ENCODE peak calls at places on chromosomes 6 and 20, in ten cellular contexts. V is cardiac muscle cell; R is heart left ventricle; D is tibial nerve; G is aorta; L is CD8-positive, alpha-beta memory T cell; Z is fibroblast of lung; N is lower lobe of right lung; F is ascending aorta; S is uterus. O is an unnamed sample. For H3K36me3, the result is how much of the 10 kb centered on the place peaks cover.

GRCh38 chr6:118748311-118749062 is 97.1 kb upstream of the CEP85L start:
- DNase-seq in V (no peak), R (no peak), D (no peak), G (no peak), L (no peak), Z (peak), N (no peak), F (no peak), S (no peak), O (peak)

GRCh38 chr6:31689249-31690110 is 8.6 kb upstream of the LY6G5C start:
- DNase-seq in V (no peak), R (no peak), D (no peak), G (no peak), L (no peak), Z (no peak), N (no peak), F (no peak), S (no peak), O (peak)

GRCh38 chr6:136788069-136788902 is 4.0 kb downstream of the MAP3K5 start:
- DNase-seq in V (no peak), R (no peak), D (no peak), G (no peak), L (no peak), Z (peak), N (no peak), F (no peak), S (no peak), O (no peak)

GRCh38 chr6:101276066-101276465 is 117.4 kb upstream of the GRIK2 start:
- DNase-seq in V (no peak), R (no peak), D (no peak), G (no peak), L (no peak), Z (no peak), N (no peak), F (no peak), S (no peak), O (no peak)

GRCh38 chr6:89145461-89145961 is 344 bp upstream of the PM20D2 start:
- DNase-seq in V (no peak), R (no peak), D (no peak), G (no peak), L (no peak), Z (peak), N (no peak), F (no peak), S (no peak), O (peak)

GRCh38 chr20:39534846-39535245 is 572.7 kb downstream of the DHX35 start:
- DNase-seq in V (no peak), R (no peak), D (no peak), G (no peak), L (no peak), Z (no peak), N (no peak), F (no peak), S (no peak), O (peak)

GRCh38 chr6:132907231-132907630 is 92.9 kb downstream of the RPS12 start:
- DNase-seq in V (no peak), R (no peak), D (no peak), G (no peak), L (no peak), Z (no peak), N (no peak), F (no peak), S (no peak), O (no peak)

GRCh38 chr20:31604567-31605030 is 490 bp upstream of the ID1 start:
- DNase-seq in V (peak), R (no peak), D (no peak), G (no peak), L (no peak), Z (no peak), N (no peak), F (no peak), S (no peak), O (peak)

GRCh38 chr6:167747152-167747427 is 79.6 kb upstream of the AFDN start:
- DNase-seq in V (no peak), R (no peak), D (no peak), G (no peak), L (no peak), Z (no peak), N (no peak), F (no peak), S (no peak), O (no peak)

GRCh38 chr20:57651977-57652864 is 32.0 kb upstream of the ZBP1 start:
- DNase-seq in V (no peak), R (peak), D (no peak), G (no peak), L (no peak), Z (no peak), N (peak), F (no peak), S (peak), O (peak)

GRCh38 chr6:33248643-33248931 is 23.1 kb downstream of the VPS52 start:
- DNase-seq in V (no peak), R (no peak), D (no peak), G (no peak), L (peak), Z (no peak), N (no peak), F (no peak), S (no peak), O (peak)
- H3K4me3 ChIP-seq in V (peak), R (peak), D (peak), G (peak), L (peak), Z (peak), N (peak), F (peak), S (peak), O (peak)

GRCh38 chr6:83921315-83921714 is 61.8 kb downstream of the CYB5R4 start:
- DNase-seq in V (no peak), R (no peak), D (no peak), G (no peak), L (no peak), Z (no peak), N (no peak), F (no peak), S (no peak), O (peak)
- H3K36me3 ChIP-seq in V (under half), R (under half), D (under half), G (under half), L (under half), Z (under half), N (under half), F (under half), S (under half), O (under half)

GRCh38 chr20:21767200-21767738 is 61.8 kb downstream of the PAX1 start:
- DNase-seq in V (no peak), R (no peak), D (no peak), G (no peak), L (no peak), Z (no peak), N (no peak), F (no peak), S (no peak), O (no peak)
- H3K4me3 ChIP-seq in V (no peak), R (no peak), D (no peak), G (no peak), L (no peak), Z (no peak), N (no peak), F (no peak), S (no peak), O (no peak)

GRCh38 chr6:159758031-159759001 is 3.5 kb upstream of the ACAT2 start:
- DNase-seq in V (no peak), R (no peak), D (no peak), G (no peak), L (no peak), Z (no peak), N (no peak), F (no peak), S (no peak), O (peak)
- H3K36me3 ChIP-seq in V (under half), R (under half), D (under half), G (under half), L (under half), Z (under half), N (half or more), F (under half), S (under half), O (under half)

GRCh38 chr6:166306378-166307081 is 1.7 kb downstream of the PRR18 start:
- DNase-seq in V (no peak), R (no peak), D (no peak), G (no peak), L (no peak), Z (no peak), N (no peak), F (no peak), S (no peak), O (no peak)

GRCh38 chr6:166308769-166309589 is 787 bp upstream of the PRR18 start:
- DNase-seq in V (no peak), R (no peak), D (no peak), G (no peak), L (no peak), Z (no peak), N (no peak), F (no peak), S (no peak), O (no peak)

GRCh38 chr6:166305562-166306117 is 2.6 kb downstream of the PRR18 start:
- DNase-seq in V (no peak), R (no peak), D (no peak), G (no peak), L (no peak), Z (no peak), N (no peak), F (no peak), S (no peak), O (no peak)

GRCh38 chr6:166307981-166308768 is at the start of gene PRR18:
- DNase-seq in V (peak), R (no peak), D (no peak), G (no peak), L (no peak), Z (no peak), N (no peak), F (no peak), S (no peak), O (peak)

GRCh38 chr6:166307082-166307980 is 861 bp downstream of the PRR18 start:
- DNase-seq in V (peak), R (no peak), D (no peak), G (no peak), L (no peak), Z (no peak), N (no peak), F (no peak), S (no peak), O (peak)
- H3K4me3 ChIP-seq in V (peak), R (peak), D (peak), G (peak), L (no peak), Z (no peak), N (peak), F (peak), S (no peak), O (peak)

GRCh38 chr6:130148181-130148580 is 74.6 kb downstream of the SAMD3 start:
- DNase-seq in V (no peak), R (no peak), D (no peak), G (no peak), L (no peak), Z (no peak), N (no peak), F (no peak), S (no peak), O (peak)
- H3K36me3 ChIP-seq in V (under half), R (under half), D (under half), G (under half), L (under half), Z (under half), N (under half), F (under half), S (under half), O (under half)

GRCh38 chr6:17983712-17984111 is 3.7 kb downstream of the KIF13A start:
- DNase-seq in V (no peak), R (no peak), D (no peak), G (no peak), L (no peak), Z (no peak), N (no peak), F (no peak), S (no peak), O (no peak)

GRCh38 chr6:17985934-17986655 is 1.3 kb downstream of the KIF13A start:
- DNase-seq in V (no peak), R (no peak), D (no peak), G (no peak), L (no peak), Z (no peak), N (no peak), F (no peak), S (no peak), O (no peak)

GRCh38 chr6:17986656-17987575 is 519 bp downstream of the KIF13A start:
- DNase-seq in V (peak), R (peak), D (peak), G (peak), L (no peak), Z (peak), N (peak), F (no peak), S (peak), O (peak)

GRCh38 chr6:17984399-17984798 is 3.0 kb downstream of the KIF13A start:
- DNase-seq in V (no peak), R (no peak), D (no peak), G (no peak), L (no peak), Z (peak), N (no peak), F (no peak), S (no peak), O (no peak)

GRCh38 chr6:17984822-17985660 is 2.4 kb downstream of the KIF13A start:
- DNase-seq in V (peak), R (no peak), D (no peak), G (no peak), L (no peak), Z (peak), N (no peak), F (no peak), S (no peak), O (no peak)
- H3K4me3 ChIP-seq in V (peak), R (peak), D (peak), G (peak), L (no peak), Z (peak), N (peak), F (peak), S (peak), O (no peak)

GRCh38 chr6:158774734-158775449 is 44.3 kb downstream of the EZR start:
- DNase-seq in V (no peak), R (no peak), D (no peak), G (no peak), L (no peak), Z (no peak), N (no peak), F (no peak), S (no peak), O (no peak)
- H3K36me3 ChIP-seq in V (half or more), R (under half), D (half or more), G (under half), L (half or more), Z (under half), N (half or more), F (under half), S (under half), O (half or more)